ENCODE peak calls at places on chromosomes 6 and 20, in ten cellular contexts. F, C, S, K, N, R, X, W, L and Y are unnamed samples. For H3K4me1, the result is how much of the 10 kb centered on the place peaks cover.

GRCh38 chr6:154432533-154433476 is 76.2 kb upstream of the IPCEF1 start:
- DNase-seq in W (no peak), K (no peak), L (no peak), C (no peak), S (no peak), X (no peak), R (no peak), F (no peak), N (no peak), Y (no peak)

GRCh38 chr6:73632346-73632745 is 21.4 kb downstream of the SLC17A5 start:
- DNase-seq in C (no peak), S (no peak), W (no peak), F (no peak), K (no peak), R (no peak), L (no peak), N (no peak), X (no peak), Y (no peak)

GRCh38 chr6:155117266-155117665 is 122.2 kb downstream of the TIAM2 start:
- DNase-seq in X (no peak), L (no peak), R (no peak), S (peak), K (no peak), F (no peak), N (no peak), W (no peak), C (no peak), Y (no peak)

GRCh38 chr6:162343902-162344226 is 383.7 kb downstream of the PRKN start:
- DNase-seq in R (no peak), S (no peak), L (no peak), X (no peak), C (no peak), N (no peak), W (no peak), F (no peak), K (no peak), Y (no peak)

GRCh38 chr6:43873806-43874714 is 104.0 kb downstream of the VEGFA start:
- DNase-seq in X (no peak), L (no peak), R (no peak), W (no peak), K (peak), F (no peak), N (no peak), C (no peak), S (no peak), Y (no peak)

GRCh38 chr6:10555625-10556309 is 34.6 kb downstream of the GCNT2 start:
- DNase-seq in K (peak), R (no peak), S (peak), L (peak), N (no peak), F (peak), W (no peak), C (no peak), X (no peak), Y (peak)

GRCh38 chr20:49028684-49029083 is 17.4 kb upstream of the CSE1L start:
- DNase-seq in C (no peak), S (peak), K (peak), W (no peak), L (no peak), F (no peak), N (no peak), X (no peak), R (no peak), Y (peak)

GRCh38 chr6:14664112-14664592 is 546.6 kb downstream of the CD83 start:
- DNase-seq in X (peak), K (no peak), R (peak), C (no peak), W (no peak), F (no peak), N (peak), L (no peak), S (peak), Y (peak)

GRCh38 chr20:58574014-58574413 is 58.8 kb upstream of the APCDD1L start:
- DNase-seq in C (no peak), X (no peak), L (no peak), F (no peak), N (no peak), W (peak), K (no peak), S (no peak), R (peak), Y (no peak)

GRCh38 chr20:17042122-17042521 is 184.7 kb upstream of the PCSK2 start:
- DNase-seq in K (no peak), R (no peak), S (no peak), F (no peak), W (no peak), L (no peak), C (no peak), X (no peak), N (no peak), Y (no peak)
- H3K4me1 ChIP-seq in K (under half), R (under half), S (under half), F (under half), W (under half), L (under half), C (under half), X (under half), N (under half), Y (under half)

GRCh38 chr20:10656270-10656669 is 17.5 kb downstream of the JAG1 start:
- DNase-seq in F (no peak), K (no peak), X (no peak), R (no peak), W (no peak), C (no peak), N (no peak), L (no peak), S (no peak), Y (no peak)
- H3K4me1 ChIP-seq in F (under half), K (half or more), X (under half), R (under half), W (under half), C (under half), N (under half), L (half or more), S (under half), Y (under half)

DNA sequence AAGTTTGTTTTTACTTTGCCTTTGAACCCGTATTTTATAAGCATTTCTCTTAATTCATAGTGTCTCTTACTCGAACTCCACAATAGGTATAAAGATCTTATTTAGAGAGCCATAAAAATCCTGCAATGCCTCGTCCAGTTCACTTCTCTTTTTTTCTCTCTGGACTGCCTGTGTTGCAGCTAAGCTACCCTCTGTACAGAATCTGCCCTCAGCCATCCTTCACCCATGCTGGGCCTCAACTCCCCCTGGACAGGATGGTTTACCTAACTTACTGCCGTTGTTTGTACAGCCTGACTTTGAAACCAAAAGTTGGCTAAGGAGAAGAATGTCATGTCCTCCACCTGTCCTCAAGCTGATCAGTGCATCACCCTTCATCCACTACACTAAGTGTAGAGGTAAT is 10.4 kb downstream of the QRSL1 start:
- DNase-seq in L (no peak), N (no peak), W (no peak), C (no peak), F (no peak), S (no peak), X (no peak), K (no peak), R (no peak), Y (no peak)
- H3K4me1 ChIP-seq in L (under half), N (under half), W (under half), C (under half), F (under half), S (under half), X (under half), K (under half), R (under half), Y (under half)

GRCh38 chr6:105592329-105592728 is 189.4 kb upstream of the PREP start:
- DNase-seq in W (no peak), F (no peak), K (no peak), L (no peak), C (no peak), X (no peak), R (no peak), S (peak), N (no peak), Y (no peak)

GRCh38 chr6:105594821-105595220 is 191.9 kb upstream of the PREP start:
- DNase-seq in S (peak), X (no peak), R (no peak), K (no peak), L (no peak), W (no peak), F (no peak), N (no peak), C (no peak), Y (no peak)

GRCh38 chr6:105594272-105594671 is 191.4 kb upstream of the PREP start:
- DNase-seq in C (no peak), L (no peak), X (no peak), N (no peak), S (no peak), W (no peak), F (no peak), R (no peak), K (no peak), Y (no peak)

GRCh38 chr6:105593805-105594231 is 190.9 kb upstream of the PREP start:
- DNase-seq in R (no peak), C (no peak), L (no peak), S (peak), W (no peak), N (no peak), K (no peak), X (no peak), F (no peak), Y (no peak)

GRCh38 chr6:105593056-105593455 is 190.2 kb upstream of the PREP start:
- DNase-seq in F (no peak), W (no peak), C (no peak), N (no peak), S (peak), L (no peak), X (no peak), K (no peak), R (no peak), Y (no peak)
- H3K4me1 ChIP-seq in F (under half), W (under half), C (under half), N (under half), S (under half), L (under half), X (half or more), K (under half), R (under half), Y (under half)